ENCODE peak calls at places on chromosomes 6 and 20, in six cellular contexts. S, E, D, X, L and O are unnamed samples.

GRCh38 chr6:117919775-117920492 is 12.9 kb downstream of the SLC35F1 start:
- DNase-seq in L (no peak), X (no peak), E (no peak), S (no peak), D (no peak), O (no peak)

GRCh38 chr6:148653138-148653776 is 93.6 kb upstream of the UST start:
- DNase-seq in D (no peak), L (no peak), X (no peak), S (peak), E (no peak), O (no peak)

GRCh38 chr20:63580796-63581461 is 6.9 kb upstream of the HELZ2 start:
- DNase-seq in D (no peak), S (peak), E (peak), L (peak), X (peak), O (peak)

GRCh38 chr20:48843125-48843806 is 15.5 kb upstream of the PREX1 start:
- DNase-seq in S (no peak), L (peak), D (no peak), X (no peak), E (no peak), O (no peak)

GRCh38 chr6:26554669-26555504 is 16.7 kb downstream of the HMGN4 start:
- DNase-seq in D (no peak), E (peak), X (peak), L (peak), S (no peak), O (no peak)

GRCh38 chr20:31819083-31819784 is at the start of gene MYLK2:
- DNase-seq in X (no peak), D (no peak), S (no peak), E (no peak), L (no peak), O (no peak)

GRCh38 chr6:137271245-137272183 is 52.3 kb upstream of the IFNGR1 start:
- DNase-seq in L (peak), D (no peak), E (peak), X (no peak), S (peak), O (no peak)

GRCh38 chr6:106077170-106077569 is 9.0 kb upstream of the PRDM1 start:
- DNase-seq in E (no peak), L (no peak), D (peak), S (no peak), X (no peak), O (no peak)

GRCh38 chr6:79421707-79422484 is 115.3 kb downstream of the LCA5 start:
- DNase-seq in L (no peak), X (no peak), E (no peak), S (no peak), D (no peak), O (no peak)

GRCh38 chr6:130853555-130854183 is 26.5 kb downstream of the SMLR1 start:
- DNase-seq in S (no peak), X (no peak), E (peak), D (no peak), L (no peak), O (no peak)

GRCh38 chr6:148166339-148166949 is 176.2 kb upstream of the SASH1 start:
- DNase-seq in X (no peak), D (no peak), E (peak), L (peak), S (peak), O (no peak)

GRCh38 chr20:815914-816606 is 17.5 kb upstream of the FAM110A start:
- DNase-seq in X (peak), E (peak), D (no peak), L (peak), S (peak), O (no peak)

GRCh38 chr6:150922137-150922536 is 56.6 kb downstream of the MTHFD1L start:
- DNase-seq in E (no peak), L (no peak), S (no peak), X (no peak), D (no peak), O (no peak)

GRCh38 chr20:61370841-61371303 is 118.8 kb downstream of the CDH4 start:
- DNase-seq in D (no peak), X (no peak), E (no peak), L (no peak), S (no peak), O (no peak)

GRCh38 chr6:131004387-131004755 is 58.7 kb downstream of the EPB41L2 start:
- DNase-seq in S (no peak), E (no peak), X (no peak), L (no peak), D (no peak), O (no peak)

GRCh38 chr6:160534050-160534696 is 129.9 kb downstream of the LPA start:
- DNase-seq in X (peak), E (peak), D (no peak), L (peak), S (peak), O (peak)

GRCh38 chr6:17268114-17268513 is 13.0 kb upstream of the RBM24 start:
- DNase-seq in E (no peak), L (no peak), X (no peak), S (no peak), D (no peak), O (no peak)

GRCh38 chr20:19371112-19371511 is 158.7 kb downstream of the SLC24A3 start:
- DNase-seq in S (no peak), L (no peak), D (peak), E (no peak), X (no peak), O (no peak)

GRCh38 chr6:2857580-2858337 is 16.1 kb upstream of the SERPINB1 start:
- DNase-seq in L (peak), X (peak), S (peak), D (peak), E (no peak), O (no peak)

GRCh38 chr6:48135352-48136084 is 24.5 kb upstream of the PTCHD4 start:
- DNase-seq in E (no peak), D (no peak), S (no peak), L (no peak), X (no peak), O (no peak)

GRCh38 chr20:9397928-9398327 is 116.5 kb upstream of the LAMP5 start:
- DNase-seq in E (no peak), D (no peak), L (no peak), X (no peak), S (no peak), O (no peak)
- H3K27ac ChIP-seq in E (no peak), D (no peak), L (no peak), X (no peak), S (no peak), O (no peak)

DNA sequence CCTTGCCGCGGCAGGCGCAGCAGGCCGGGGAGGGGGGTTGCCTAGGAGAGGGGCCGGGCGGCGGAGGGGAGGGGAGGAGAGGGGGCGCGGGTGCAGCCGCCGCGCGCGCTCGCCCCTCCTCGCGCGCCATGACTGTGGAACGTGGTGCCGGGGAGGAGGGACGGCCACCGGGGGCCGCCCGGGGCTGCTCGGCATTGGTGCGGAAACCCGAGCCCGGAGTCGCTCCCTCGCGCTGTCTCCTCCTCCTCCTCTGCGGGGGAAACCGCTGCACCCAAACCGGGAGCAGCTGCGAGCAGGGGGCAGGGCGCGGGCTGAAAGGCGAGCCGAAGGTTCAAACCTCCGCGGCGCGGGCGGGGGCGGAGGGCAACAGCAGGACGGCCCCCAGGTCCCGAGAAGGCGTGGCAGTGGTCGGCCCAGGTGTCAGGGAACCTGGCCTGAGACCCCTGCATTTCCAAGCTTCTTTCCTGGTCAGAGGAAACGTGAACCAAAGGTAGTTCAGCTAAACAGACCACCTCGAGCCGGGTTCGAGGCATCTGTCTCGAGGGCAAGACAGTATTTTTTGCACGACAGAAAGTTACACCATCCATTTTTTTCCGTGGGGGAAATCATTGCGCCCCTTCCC is 1.4 kb upstream of the TRERF1 start:
- DNase-seq in S (peak), X (peak), E (peak), L (peak), D (peak), O (peak)
- TF ChIP-seq POLR2A in S (peak), X (peak), E (no peak), L (no peak), D (peak), O (no peak)

GRCh38 chr20:2748551-2749342 is 51.7 kb downstream of the CPXM1 start:
- DNase-seq in X (no peak), D (no peak), S (no peak), E (no peak), L (no peak), O (no peak)
- TF ChIP-seq POLR2AphosphoS5 in X (no peak), D (no peak), S (no peak), E (no peak), L (no peak), O (no peak)

GRCh38 chr20:25041813-25042530 is 16.0 kb downstream of the ACSS1 start:
- DNase-seq in D (no peak), L (no peak), X (no peak), E (no peak), S (no peak), O (no peak)

GRCh38 chr20:25038103-25038410 is 19.9 kb downstream of the ACSS1 start:
- DNase-seq in S (no peak), E (no peak), L (no peak), D (no peak), X (no peak), O (no peak)

GRCh38 chr20:25039697-25040437 is 18.1 kb downstream of the ACSS1 start:
- DNase-seq in D (peak), S (no peak), X (peak), L (no peak), E (no peak), O (peak)

GRCh38 chr20:25038591-25039015 is 19.3 kb downstream of the ACSS1 start:
- DNase-seq in S (no peak), D (no peak), X (no peak), E (no peak), L (no peak), O (no peak)

DNA sequence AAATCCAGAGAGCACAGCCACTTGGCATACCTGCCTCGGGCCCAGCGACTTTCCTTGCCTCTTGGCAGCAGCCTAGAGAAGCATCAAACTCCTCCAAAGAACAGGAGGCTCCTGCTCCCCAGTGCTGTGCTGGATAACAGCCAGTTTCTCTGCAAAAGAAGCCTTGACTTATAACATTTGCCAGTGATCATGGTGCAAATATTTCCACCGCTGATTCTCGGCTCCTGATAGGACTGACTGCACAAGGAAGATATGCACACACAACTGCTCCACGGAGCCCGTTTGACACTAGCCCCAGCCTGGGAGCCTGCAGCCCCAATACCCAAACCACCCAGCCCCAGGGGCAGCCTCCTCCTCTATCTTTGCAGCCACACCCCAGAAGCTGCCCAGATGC is 17.5 kb downstream of the ACSS1 start:
- DNase-seq in E (no peak), L (no peak), S (no peak), X (peak), D (no peak), O (peak)
- H3K27ac ChIP-seq in E (no peak), L (no peak), S (no peak), X (peak), D (peak), O (peak)